ENCODE peak calls at places on chromosomes 2 and 18, in seven cellular contexts. One of them, this sample, is unnamed.

GRCh38 chr2:48356701-48357322 is 173.1 kb upstream of the STON1 start:
- DNase-seq in hepatocyte: peak; percentile 37
- DNase-seq in GM23248: no peak
- DNase-seq in MM.1S: peak; percentile 78
- DNase-seq in OCI-LY7: peak; percentile 39
- DNase-seq in HCT116: no peak
- DNase-seq in neural progenitor cell: no peak
- DNase-seq in this sample: no peak

GRCh38 chr18:47417807-47418206 is 166.3 kb upstream of the SKOR2 start:
- DNase-seq in hepatocyte: no peak
- DNase-seq in GM23248: peak; percentile 30
- DNase-seq in MM.1S: no peak
- DNase-seq in OCI-LY7: no peak
- DNase-seq in HCT116: no peak
- DNase-seq in neural progenitor cell: no peak
- DNase-seq in this sample: no peak

GRCh38 chr2:66121946-66122345 is 313.0 kb upstream of the MEIS1 start:
- DNase-seq in hepatocyte: no peak
- DNase-seq in GM23248: no peak
- DNase-seq in MM.1S: no peak
- DNase-seq in OCI-LY7: no peak
- DNase-seq in HCT116: no peak
- DNase-seq in neural progenitor cell: no peak
- DNase-seq in this sample: no peak

GRCh38 chr2:30422437-30422805 is 24.6 kb upstream of the LCLAT1 start:
- DNase-seq in hepatocyte: peak; percentile 51
- DNase-seq in GM23248: peak; percentile 87
- DNase-seq in MM.1S: no peak
- DNase-seq in OCI-LY7: no peak
- DNase-seq in HCT116: peak; percentile 37
- DNase-seq in neural progenitor cell: no peak
- DNase-seq in this sample: peak; percentile 32

GRCh38 chr2:64987963-64988419 is 1.2 kb upstream of the SLC1A4 start:
- DNase-seq in hepatocyte: no peak
- DNase-seq in GM23248: peak; percentile 96
- DNase-seq in MM.1S: no peak
- DNase-seq in OCI-LY7: no peak
- DNase-seq in HCT116: no peak
- DNase-seq in neural progenitor cell: no peak
- DNase-seq in this sample: peak; percentile 75

GRCh38 chr18:48894799-48895346 is 55.9 kb downstream of the SMAD7 start:
- DNase-seq in hepatocyte: no peak
- DNase-seq in GM23248: no peak
- DNase-seq in MM.1S: no peak
- DNase-seq in OCI-LY7: no peak
- DNase-seq in HCT116: no peak
- DNase-seq in neural progenitor cell: no peak
- DNase-seq in this sample: no peak

GRCh38 chr2:189492451-189492850 is 51.2 kb downstream of the WDR75 start:
- DNase-seq in hepatocyte: no peak
- DNase-seq in GM23248: peak; percentile 57
- DNase-seq in MM.1S: no peak
- DNase-seq in OCI-LY7: no peak
- DNase-seq in HCT116: no peak
- DNase-seq in neural progenitor cell: no peak
- DNase-seq in this sample: peak; percentile 40

GRCh38 chr2:229096667-229097066 is 174.4 kb downstream of the PID1 start:
- DNase-seq in hepatocyte: no peak
- DNase-seq in GM23248: no peak
- DNase-seq in MM.1S: no peak
- DNase-seq in OCI-LY7: no peak
- DNase-seq in HCT116: no peak
- DNase-seq in neural progenitor cell: no peak
- DNase-seq in this sample: no peak

GRCh38 chr18:33152376-33152775 is 288.1 kb downstream of the CCDC178 start:
- DNase-seq in hepatocyte: no peak
- DNase-seq in GM23248: no peak
- DNase-seq in MM.1S: no peak
- DNase-seq in OCI-LY7: no peak
- DNase-seq in HCT116: no peak
- DNase-seq in neural progenitor cell: no peak
- DNase-seq in this sample: no peak

GRCh38 chr2:221455214-221455613 is 116.9 kb downstream of the EPHA4 start:
- DNase-seq in hepatocyte: no peak
- DNase-seq in GM23248: no peak
- DNase-seq in MM.1S: no peak
- DNase-seq in OCI-LY7: no peak
- DNase-seq in HCT116: no peak
- DNase-seq in neural progenitor cell: no peak
- DNase-seq in this sample: no peak

GRCh38 chr18:63319383-63320040 is at the start of gene BCL2:
- DNase-seq in hepatocyte: peak; percentile 16
- DNase-seq in GM23248: peak; percentile 67
- DNase-seq in MM.1S: peak; percentile 42
- DNase-seq in OCI-LY7: peak; percentile 16
- DNase-seq in HCT116: no peak
- DNase-seq in neural progenitor cell: peak; percentile 73
- DNase-seq in this sample: peak; percentile 10

GRCh38 chr2:40177366-40177765 is 274.5 kb downstream of the SLC8A1 start:
- DNase-seq in hepatocyte: no peak
- DNase-seq in GM23248: peak; percentile 36
- DNase-seq in MM.1S: no peak
- DNase-seq in OCI-LY7: no peak
- DNase-seq in HCT116: no peak
- DNase-seq in neural progenitor cell: no peak
- DNase-seq in this sample: no peak

GRCh38 chr18:58180738-58181353 is 136.8 kb downstream of the NEDD4L start:
- DNase-seq in hepatocyte: peak; percentile 65
- DNase-seq in GM23248: peak; percentile 55
- DNase-seq in MM.1S: peak; percentile 30
- DNase-seq in OCI-LY7: peak; percentile 35
- DNase-seq in HCT116: no peak
- DNase-seq in neural progenitor cell: peak; percentile 66
- DNase-seq in this sample: peak; percentile 72

GRCh38 chr18:9539283-9539682 is 64.0 kb downstream of the RALBP1 start:
- DNase-seq in hepatocyte: no peak
- DNase-seq in GM23248: peak; percentile 84
- DNase-seq in MM.1S: no peak
- DNase-seq in OCI-LY7: no peak
- DNase-seq in HCT116: no peak
- DNase-seq in neural progenitor cell: no peak
- DNase-seq in this sample: peak; percentile 96

GRCh38 chr18:67517224-67517765 is 775 bp upstream of the DSEL start:
- DNase-seq in hepatocyte: peak; percentile 28
- DNase-seq in GM23248: peak; percentile 45
- DNase-seq in MM.1S: no peak
- DNase-seq in OCI-LY7: no peak
- DNase-seq in HCT116: no peak
- DNase-seq in neural progenitor cell: peak; percentile 17
- DNase-seq in this sample: no peak

GRCh38 chr2:12700989-12701388 is 15.7 kb upstream of the TRIB2 start:
- DNase-seq in hepatocyte: no peak
- DNase-seq in GM23248: no peak
- DNase-seq in MM.1S: no peak
- DNase-seq in OCI-LY7: no peak
- DNase-seq in HCT116: no peak
- DNase-seq in neural progenitor cell: no peak
- DNase-seq in this sample: peak; percentile 68

GRCh38 chr18:6057604-6058003 is 162.3 kb upstream of the TMEM200C start:
- DNase-seq in hepatocyte: no peak
- DNase-seq in GM23248: peak; percentile 47
- DNase-seq in MM.1S: no peak
- DNase-seq in OCI-LY7: no peak
- DNase-seq in HCT116: no peak
- DNase-seq in neural progenitor cell: no peak
- DNase-seq in this sample: peak; percentile 38

GRCh38 chr2:232981356-232981755 is 31.7 kb downstream of the NGEF start:
- DNase-seq in hepatocyte: no peak
- DNase-seq in GM23248: no peak
- DNase-seq in MM.1S: no peak
- DNase-seq in OCI-LY7: no peak
- DNase-seq in HCT116: no peak
- DNase-seq in neural progenitor cell: no peak
- DNase-seq in this sample: peak; percentile 77

GRCh38 chr2:40199758-40200157 is 252.1 kb downstream of the SLC8A1 start:
- DNase-seq in hepatocyte: no peak
- DNase-seq in GM23248: peak; percentile 32
- DNase-seq in MM.1S: no peak
- DNase-seq in OCI-LY7: no peak
- DNase-seq in HCT116: no peak
- DNase-seq in neural progenitor cell: no peak
- DNase-seq in this sample: no peak

GRCh38 chr2:95049088-95049955 is 23.8 kb downstream of the MAL start:
- DNase-seq in hepatocyte: no peak
- DNase-seq in GM23248: no peak
- DNase-seq in MM.1S: no peak
- DNase-seq in OCI-LY7: no peak
- DNase-seq in HCT116: no peak
- DNase-seq in neural progenitor cell: no peak
- DNase-seq in this sample: no peak
- H3K4me2 ChIP-seq in hepatocyte: no peak overlapping the region
- H3K4me2 ChIP-seq in GM23248: no peak overlapping the region
- H3K4me2 ChIP-seq in MM.1S: no peak overlapping the region
- H3K4me2 ChIP-seq in OCI-LY7: no peak overlapping the region
- H3K4me2 ChIP-seq in HCT116: no peak overlapping the region
- H3K4me2 ChIP-seq in neural progenitor cell: no peak overlapping the region
- H3K4me2 ChIP-seq in this sample: no peak overlapping the region

GRCh38 chr18:59502222-59502898 is 143.3 kb upstream of the LMAN1 start:
- DNase-seq in hepatocyte: peak; percentile 81
- DNase-seq in GM23248: peak; percentile 88
- DNase-seq in MM.1S: no peak
- DNase-seq in OCI-LY7: no peak
- DNase-seq in HCT116: no peak
- DNase-seq in neural progenitor cell: no peak
- DNase-seq in this sample: peak; percentile 73
- TF ChIP-seq EZH2phosphoT487 in hepatocyte: no peak
- TF ChIP-seq EZH2phosphoT487 in GM23248: no peak
- TF ChIP-seq EZH2phosphoT487 in MM.1S: no peak
- TF ChIP-seq EZH2phosphoT487 in OCI-LY7: no peak
- TF ChIP-seq EZH2phosphoT487 in HCT116: no peak
- TF ChIP-seq EZH2phosphoT487 in neural progenitor cell: no peak
- TF ChIP-seq EZH2phosphoT487 in this sample: no peak

DNA sequence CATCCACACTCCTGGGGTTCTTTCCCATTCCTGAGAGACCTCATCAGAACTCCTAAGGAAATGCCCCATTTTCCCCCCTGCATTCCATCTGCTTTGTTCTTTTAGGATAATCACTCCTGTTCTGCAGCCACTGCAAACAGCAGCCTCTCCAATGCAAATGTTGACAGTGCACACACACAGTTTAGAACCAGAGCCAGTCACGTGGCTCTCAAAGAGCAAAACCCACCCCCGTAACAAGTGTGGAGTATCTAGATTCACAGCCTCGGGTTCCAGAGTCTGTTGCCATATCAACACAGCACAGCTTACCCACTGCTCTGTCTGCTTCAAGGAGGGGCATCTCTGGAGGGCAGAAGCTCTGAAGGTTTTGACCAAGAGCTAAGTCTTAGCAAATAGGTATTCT is 180.0 kb downstream of the NAPG start:
- DNase-seq in hepatocyte: peak; percentile 28
- DNase-seq in GM23248: no peak
- DNase-seq in MM.1S: no peak
- DNase-seq in OCI-LY7: no peak
- DNase-seq in HCT116: no peak
- DNase-seq in neural progenitor cell: peak; percentile 12
- DNase-seq in this sample: no peak
- H3K4me1 ChIP-seq in hepatocyte: no peaks in the 10 kb centered on the region
- H3K4me1 ChIP-seq in GM23248: no peaks in the 10 kb centered on the region
- H3K4me1 ChIP-seq in MM.1S: no peaks in the 10 kb centered on the region
- H3K4me1 ChIP-seq in OCI-LY7: no peaks in the 10 kb centered on the region
- H3K4me1 ChIP-seq in HCT116: no peaks in the 10 kb centered on the region
- H3K4me1 ChIP-seq in neural progenitor cell: no peaks in the 10 kb centered on the region
- H3K4me1 ChIP-seq in this sample: no peaks in the 10 kb centered on the region

DNA sequence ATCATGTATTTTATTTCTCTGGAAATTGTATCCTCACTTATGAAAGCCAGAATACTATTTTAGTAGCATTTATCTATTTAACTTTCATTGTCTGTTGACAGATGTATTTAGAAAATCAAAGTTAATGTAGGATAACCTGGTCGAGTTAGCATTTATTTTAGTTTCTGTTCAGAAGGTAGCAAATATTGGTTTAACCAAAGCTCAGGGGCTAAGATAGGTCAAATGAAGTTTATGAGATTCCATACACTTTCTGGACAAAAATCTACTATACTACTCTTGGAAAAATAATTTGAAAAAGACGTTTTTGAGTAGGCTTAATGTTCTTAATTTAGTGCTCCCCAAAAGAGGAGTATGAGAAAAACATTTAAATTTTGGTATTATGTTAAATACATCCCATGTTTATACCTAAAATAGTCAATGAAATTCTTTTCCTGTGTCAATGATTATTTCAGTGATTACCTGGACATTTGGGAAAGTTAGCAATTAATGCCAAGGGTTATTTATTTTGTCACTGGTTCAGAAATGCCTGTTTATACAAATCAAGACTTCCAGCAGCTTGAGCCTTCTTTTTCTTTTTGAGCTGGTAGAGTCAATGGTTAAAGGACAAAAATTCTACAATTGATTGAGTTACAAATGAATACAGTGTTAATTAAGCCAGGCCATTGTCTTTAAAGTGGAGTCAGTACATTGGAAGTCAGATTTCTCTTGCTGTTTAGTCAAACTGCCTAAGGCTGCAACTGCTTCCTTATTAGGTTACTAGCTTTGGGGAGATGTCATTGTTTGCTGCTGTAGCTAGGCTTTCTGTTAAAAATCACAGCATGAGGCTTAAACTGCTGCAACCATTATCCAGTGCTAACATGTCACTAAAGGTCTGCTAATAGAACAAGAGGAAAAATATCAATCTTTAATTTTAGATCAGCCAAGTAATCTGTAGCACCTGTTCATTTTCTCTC is 182.3 kb downstream of the CAMKMT start:
- DNase-seq in hepatocyte: no peak
- DNase-seq in GM23248: peak; percentile 68
- DNase-seq in MM.1S: no peak
- DNase-seq in OCI-LY7: no peak
- DNase-seq in HCT116: no peak
- DNase-seq in neural progenitor cell: peak; percentile 79
- DNase-seq in this sample: peak; percentile 39
- H3K4me2 ChIP-seq in hepatocyte: no peak overlapping the region
- H3K4me2 ChIP-seq in GM23248: no peak overlapping the region
- H3K4me2 ChIP-seq in MM.1S: no peak overlapping the region
- H3K4me2 ChIP-seq in OCI-LY7: no peak overlapping the region
- H3K4me2 ChIP-seq in HCT116: no peak overlapping the region
- H3K4me2 ChIP-seq in neural progenitor cell: peak overlapping the region; percentile 76
- H3K4me2 ChIP-seq in this sample: no peak overlapping the region

GRCh38 chr2:143451622-143452021 is 322.4 kb downstream of the ARHGAP15 start:
- DNase-seq in hepatocyte: peak; percentile 13
- DNase-seq in GM23248: peak; percentile 35
- DNase-seq in MM.1S: no peak
- DNase-seq in OCI-LY7: no peak
- DNase-seq in HCT116: no peak
- DNase-seq in neural progenitor cell: no peak
- DNase-seq in this sample: peak; percentile 48
- TF ChIP-seq EZH2phosphoT487 in hepatocyte: no peak
- TF ChIP-seq EZH2phosphoT487 in GM23248: no peak
- TF ChIP-seq EZH2phosphoT487 in MM.1S: no peak
- TF ChIP-seq EZH2phosphoT487 in OCI-LY7: no peak
- TF ChIP-seq EZH2phosphoT487 in HCT116: no peak
- TF ChIP-seq EZH2phosphoT487 in neural progenitor cell: no peak
- TF ChIP-seq EZH2phosphoT487 in this sample: no peak